ENCODE peak calls at places on chromosomes 1 and 21, in seven cellular contexts. One of them, this sample, is unnamed.

GRCh38 chr1:8443558-8444194 is 125.8 kb downstream of the SLC45A1 start:
- DNase-seq in K562: no peak
- DNase-seq in HCT116: no peak
- DNase-seq in HepG2: no peak
- DNase-seq in H1: peak; percentile 54
- DNase-seq in SK-N-SH: no peak
- DNase-seq in GM12878: no peak
- DNase-seq in this sample: no peak

GRCh38 chr1:31583082-31583994 is 7.0 kb downstream of the TINAGL1 start:
- DNase-seq in K562: no peak
- DNase-seq in HCT116: no peak
- DNase-seq in HepG2: no peak
- DNase-seq in H1: no peak
- DNase-seq in SK-N-SH: no peak
- DNase-seq in GM12878: no peak
- DNase-seq in this sample: no peak

GRCh38 chr21:45448810-45449657 is 44.1 kb downstream of the COL18A1 start:
- DNase-seq in K562: no peak
- DNase-seq in HCT116: no peak
- DNase-seq in HepG2: peak; percentile 94
- DNase-seq in H1: no peak
- DNase-seq in SK-N-SH: no peak
- DNase-seq in GM12878: no peak
- DNase-seq in this sample: no peak

GRCh38 chr1:116334868-116335649 is 38.0 kb upstream of the ATP1A1 start:
- DNase-seq in K562: no peak
- DNase-seq in HCT116: no peak
- DNase-seq in HepG2: peak; percentile 42
- DNase-seq in H1: no peak
- DNase-seq in SK-N-SH: peak; percentile 27
- DNase-seq in GM12878: no peak
- DNase-seq in this sample: no peak

GRCh38 chr1:117627562-117628165 is 21.8 kb downstream of the TENT5C start:
- DNase-seq in K562: no peak
- DNase-seq in HCT116: no peak
- DNase-seq in HepG2: no peak
- DNase-seq in H1: no peak
- DNase-seq in SK-N-SH: no peak
- DNase-seq in GM12878: no peak
- DNase-seq in this sample: peak; percentile 71

GRCh38 chr1:53176452-53177344 is 19.9 kb upstream of the CPT2 start:
- DNase-seq in K562: no peak
- DNase-seq in HCT116: no peak
- DNase-seq in HepG2: no peak
- DNase-seq in H1: no peak
- DNase-seq in SK-N-SH: peak; percentile 58
- DNase-seq in GM12878: no peak
- DNase-seq in this sample: peak; percentile 48

GRCh38 chr1:101005871-101006270 is 19.7 kb downstream of the DPH5 start:
- DNase-seq in K562: peak; percentile 18
- DNase-seq in HCT116: no peak
- DNase-seq in HepG2: no peak
- DNase-seq in H1: no peak
- DNase-seq in SK-N-SH: no peak
- DNase-seq in GM12878: no peak
- DNase-seq in this sample: no peak

GRCh38 chr1:38013027-38013588 is 574 bp downstream of the UTP11 start:
- DNase-seq in K562: no peak
- DNase-seq in HCT116: no peak
- DNase-seq in HepG2: peak; percentile 49
- DNase-seq in H1: no peak
- DNase-seq in SK-N-SH: no peak
- DNase-seq in GM12878: no peak
- DNase-seq in this sample: peak; percentile 69

GRCh38 chr1:109198043-109198695 is 15.5 kb upstream of the SARS1 start:
- DNase-seq in K562: peak; percentile 92
- DNase-seq in HCT116: no peak
- DNase-seq in HepG2: no peak
- DNase-seq in H1: no peak
- DNase-seq in SK-N-SH: no peak
- DNase-seq in GM12878: no peak
- DNase-seq in this sample: no peak

GRCh38 chr21:36854391-36854790 is 112.1 kb downstream of the HLCS start:
- DNase-seq in K562: peak; percentile 72
- DNase-seq in HCT116: no peak
- DNase-seq in HepG2: peak; percentile 52
- DNase-seq in H1: peak; percentile 29
- DNase-seq in SK-N-SH: peak; percentile 68
- DNase-seq in GM12878: no peak
- DNase-seq in this sample: no peak

GRCh38 chr1:227330279-227330678 is 12.0 kb upstream of the CDC42BPA start:
- DNase-seq in K562: no peak
- DNase-seq in HCT116: no peak
- DNase-seq in HepG2: no peak
- DNase-seq in H1: no peak
- DNase-seq in SK-N-SH: no peak
- DNase-seq in GM12878: no peak
- DNase-seq in this sample: no peak

GRCh38 chr21:42525228-42525604 is 11.6 kb downstream of the SLC37A1 start:
- DNase-seq in K562: no peak
- DNase-seq in HCT116: no peak
- DNase-seq in HepG2: no peak
- DNase-seq in H1: no peak
- DNase-seq in SK-N-SH: no peak
- DNase-seq in GM12878: no peak
- DNase-seq in this sample: no peak

GRCh38 chr1:165501975-165502358 is 41.8 kb upstream of the LRRC52 start:
- DNase-seq in K562: no peak
- DNase-seq in HCT116: no peak
- DNase-seq in HepG2: no peak
- DNase-seq in H1: no peak
- DNase-seq in SK-N-SH: no peak
- DNase-seq in GM12878: no peak
- DNase-seq in this sample: no peak

GRCh38 chr1:14522331-14523241 is 75.9 kb upstream of the KAZN start:
- DNase-seq in K562: peak; percentile 56
- DNase-seq in HCT116: no peak
- DNase-seq in HepG2: no peak
- DNase-seq in H1: no peak
- DNase-seq in SK-N-SH: peak; percentile 8
- DNase-seq in GM12878: no peak
- DNase-seq in this sample: no peak

GRCh38 chr1:44786138-44786840 is 1.7 kb downstream of the BEST4 start:
- DNase-seq in K562: peak; percentile 78
- DNase-seq in HCT116: peak; percentile 45
- DNase-seq in HepG2: peak; percentile 60
- DNase-seq in H1: no peak
- DNase-seq in SK-N-SH: peak; percentile 86
- DNase-seq in GM12878: no peak
- DNase-seq in this sample: no peak

GRCh38 chr21:42466700-42467612 is 29.1 kb downstream of the RSPH1 start:
- DNase-seq in K562: peak; percentile 67
- DNase-seq in HCT116: peak; percentile 23
- DNase-seq in HepG2: peak; percentile 6
- DNase-seq in H1: no peak
- DNase-seq in SK-N-SH: no peak
- DNase-seq in GM12878: no peak
- DNase-seq in this sample: peak; percentile 37

GRCh38 chr1:40305871-40306270 is 11.2 kb downstream of the COL9A2 start:
- DNase-seq in K562: no peak
- DNase-seq in HCT116: no peak
- DNase-seq in HepG2: no peak
- DNase-seq in H1: no peak
- DNase-seq in SK-N-SH: no peak
- DNase-seq in GM12878: no peak
- DNase-seq in this sample: no peak

GRCh38 chr1:33292726-33293340 is 28.1 kb downstream of the A3GALT2 start:
- DNase-seq in K562: no peak
- DNase-seq in HCT116: no peak
- DNase-seq in HepG2: no peak
- DNase-seq in H1: no peak
- DNase-seq in SK-N-SH: no peak
- DNase-seq in GM12878: no peak
- DNase-seq in this sample: no peak

GRCh38 chr1:3463013-3463385 is 8.5 kb downstream of the ARHGEF16 start:
- DNase-seq in K562: no peak
- DNase-seq in HCT116: no peak
- DNase-seq in HepG2: no peak
- DNase-seq in H1: no peak
- DNase-seq in SK-N-SH: no peak
- DNase-seq in GM12878: no peak
- DNase-seq in this sample: no peak

GRCh38 chr1:185788386-185788785 is 54.2 kb downstream of the HMCN1 start:
- DNase-seq in K562: no peak
- DNase-seq in HCT116: no peak
- DNase-seq in HepG2: no peak
- DNase-seq in H1: no peak
- DNase-seq in SK-N-SH: no peak
- DNase-seq in GM12878: no peak
- DNase-seq in this sample: no peak

GRCh38 chr1:975896-976683 is 5.8 kb downstream of the PERM1 start:
- DNase-seq in K562: peak; percentile 51
- DNase-seq in HCT116: peak; percentile 41
- DNase-seq in HepG2: peak; percentile 39
- DNase-seq in H1: no peak
- DNase-seq in SK-N-SH: peak; percentile 92
- DNase-seq in GM12878: no peak
- DNase-seq in this sample: peak; percentile 93

GRCh38 chr1:87106867-87107266 is 192.4 kb downstream of the HS2ST1 start:
- DNase-seq in K562: no peak
- DNase-seq in HCT116: no peak
- DNase-seq in HepG2: no peak
- DNase-seq in H1: no peak
- DNase-seq in SK-N-SH: no peak
- DNase-seq in GM12878: no peak
- DNase-seq in this sample: no peak

GRCh38 chr1:182995894-182996293 is 27.3 kb upstream of the LAMC1 start:
- DNase-seq in K562: no peak
- DNase-seq in HCT116: no peak
- DNase-seq in HepG2: no peak
- DNase-seq in H1: no peak
- DNase-seq in SK-N-SH: peak; percentile 23
- DNase-seq in GM12878: no peak
- DNase-seq in this sample: no peak

GRCh38 chr1:182984621-182985020 is 31.7 kb upstream of the SHCBP1L start:
- DNase-seq in K562: no peak
- DNase-seq in HCT116: no peak
- DNase-seq in HepG2: no peak
- DNase-seq in H1: no peak
- DNase-seq in SK-N-SH: no peak
- DNase-seq in GM12878: no peak
- DNase-seq in this sample: no peak

GRCh38 chr1:182993746-182994145 is 29.5 kb upstream of the LAMC1 start:
- DNase-seq in K562: no peak
- DNase-seq in HCT116: no peak
- DNase-seq in HepG2: no peak
- DNase-seq in H1: no peak
- DNase-seq in SK-N-SH: no peak
- DNase-seq in GM12878: no peak
- DNase-seq in this sample: no peak

GRCh38 chr1:182985876-182986275 is 32.9 kb upstream of the SHCBP1L start:
- DNase-seq in K562: no peak
- DNase-seq in HCT116: no peak
- DNase-seq in HepG2: no peak
- DNase-seq in H1: no peak
- DNase-seq in SK-N-SH: no peak
- DNase-seq in GM12878: no peak
- DNase-seq in this sample: no peak

GRCh38 chr1:182990413-182991144 is 32.6 kb upstream of the LAMC1 start:
- DNase-seq in K562: no peak
- DNase-seq in HCT116: peak; percentile 35
- DNase-seq in HepG2: no peak
- DNase-seq in H1: no peak
- DNase-seq in SK-N-SH: no peak
- DNase-seq in GM12878: no peak
- DNase-seq in this sample: no peak
- TF ChIP-seq JUND in K562: no peak
- TF ChIP-seq JUND in HCT116: peak; percentile 85
- TF ChIP-seq JUND in HepG2: no peak
- TF ChIP-seq JUND in H1: no peak
- TF ChIP-seq JUND in SK-N-SH: peak; percentile 61
- TF ChIP-seq JUND in GM12878: no peak
- TF ChIP-seq JUND in this sample: no peak

GRCh38 chr1:243594455-243594854 is 255.6 kb downstream of the AKT3 start:
- DNase-seq in K562: no peak
- DNase-seq in HCT116: no peak
- DNase-seq in HepG2: no peak
- DNase-seq in H1: no peak
- DNase-seq in SK-N-SH: no peak
- DNase-seq in GM12878: no peak
- DNase-seq in this sample: no peak
- TF ChIP-seq JUND in K562: no peak
- TF ChIP-seq JUND in HCT116: no peak
- TF ChIP-seq JUND in HepG2: no peak
- TF ChIP-seq JUND in H1: no peak
- TF ChIP-seq JUND in SK-N-SH: no peak
- TF ChIP-seq JUND in GM12878: no peak
- TF ChIP-seq JUND in this sample: no peak

GRCh38 chr21:26832513-26832912 is 12.7 kb downstream of the ADAMTS1 start:
- DNase-seq in K562: no peak
- DNase-seq in HCT116: no peak
- DNase-seq in HepG2: no peak
- DNase-seq in H1: no peak
- DNase-seq in SK-N-SH: no peak
- DNase-seq in GM12878: no peak
- DNase-seq in this sample: no peak

GRCh38 chr21:26834181-26834945 is 10.8 kb downstream of the ADAMTS1 start:
- DNase-seq in K562: no peak
- DNase-seq in HCT116: no peak
- DNase-seq in HepG2: no peak
- DNase-seq in H1: no peak
- DNase-seq in SK-N-SH: no peak
- DNase-seq in GM12878: no peak
- DNase-seq in this sample: no peak

GRCh38 chr21:26833011-26833410 is 12.2 kb downstream of the ADAMTS1 start:
- DNase-seq in K562: no peak
- DNase-seq in HCT116: no peak
- DNase-seq in HepG2: no peak
- DNase-seq in H1: no peak
- DNase-seq in SK-N-SH: no peak
- DNase-seq in GM12878: no peak
- DNase-seq in this sample: no peak

GRCh38 chr21:26835027-26835713 is 10.0 kb downstream of the ADAMTS1 start:
- DNase-seq in K562: no peak
- DNase-seq in HCT116: no peak
- DNase-seq in HepG2: no peak
- DNase-seq in H1: no peak
- DNase-seq in SK-N-SH: no peak
- DNase-seq in GM12878: no peak
- DNase-seq in this sample: no peak

GRCh38 chr21:26833460-26833939 is 11.7 kb downstream of the ADAMTS1 start:
- DNase-seq in K562: no peak
- DNase-seq in HCT116: no peak
- DNase-seq in HepG2: no peak
- DNase-seq in H1: no peak
- DNase-seq in SK-N-SH: no peak
- DNase-seq in GM12878: no peak
- DNase-seq in this sample: no peak
- TF ChIP-seq JUND in K562: no peak
- TF ChIP-seq JUND in HCT116: no peak
- TF ChIP-seq JUND in HepG2: no peak
- TF ChIP-seq JUND in H1: no peak
- TF ChIP-seq JUND in SK-N-SH: no peak
- TF ChIP-seq JUND in GM12878: no peak
- TF ChIP-seq JUND in this sample: no peak

GRCh38 chr1:229984992-229985985 is 81.7 kb upstream of the GALNT2 start:
- DNase-seq in K562: no peak
- DNase-seq in HCT116: no peak
- DNase-seq in HepG2: no peak
- DNase-seq in H1: no peak
- DNase-seq in SK-N-SH: no peak
- DNase-seq in GM12878: no peak
- DNase-seq in this sample: no peak
- TF ChIP-seq JUND in K562: no peak
- TF ChIP-seq JUND in HCT116: no peak
- TF ChIP-seq JUND in HepG2: no peak
- TF ChIP-seq JUND in H1: no peak
- TF ChIP-seq JUND in SK-N-SH: no peak
- TF ChIP-seq JUND in GM12878: no peak
- TF ChIP-seq JUND in this sample: no peak